ENCODE peak calls at places on chromosome 1, in eight cellular contexts. S is naive thymus-derived CD4-positive, alpha-beta T cell; B is esophagus squamous epithelium; H is keratinocyte; Z is astrocyte; F is thyroid gland; A is H9; N is sigmoid colon. E is an unnamed sample.

GRCh38 chr1:2342384-2343022 is 48.9 kb downstream of the MORN1 start:
- DNase-seq in Z (no peak), B (no peak), F (no peak), N (no peak), A (no peak), H (no peak), S (no peak), E (no peak)

GRCh38 chr1:181482521-181483083 is 715 bp upstream of the CACNA1E start:
- DNase-seq in H (no peak), A (peak; percentile 74), N (no peak), B (no peak), F (peak; percentile 49), Z (no peak), S (no peak), E (peak; percentile 71)

GRCh38 chr1:161706116-161706482 is 930 bp upstream of the FCRLA start:
- DNase-seq in H (no peak), B (no peak), S (no peak), F (no peak), Z (peak; percentile 72), N (no peak), A (no peak), E (no peak)

GRCh38 chr1:228061411-228062084 is 21.0 kb upstream of the ARF1 start:
- DNase-seq in H (no peak), S (no peak), N (peak; percentile 49), B (no peak), A (no peak), F (no peak), Z (no peak), E (no peak)

GRCh38 chr1:18239671-18240070 is 132.1 kb downstream of the IGSF21 start:
- DNase-seq in S (no peak), B (no peak), N (no peak), F (peak; percentile 4), Z (no peak), H (no peak), A (no peak), E (no peak)

GRCh38 chr1:48678684-48679083 is 98.0 kb downstream of the BEND5 start:
- DNase-seq in Z (no peak), B (no peak), A (no peak), N (no peak), H (no peak), S (no peak), F (no peak), E (no peak)

GRCh38 chr1:119204169-119204568 is 63.7 kb upstream of the WARS2 start:
- DNase-seq in B (no peak), H (no peak), F (no peak), S (no peak), Z (no peak), A (no peak), N (no peak), E (no peak)

GRCh38 chr1:182249201-182249676 is 142.4 kb downstream of the GLUL start:
- DNase-seq in H (no peak), S (no peak), N (no peak), F (peak; percentile 28), A (no peak), Z (no peak), B (no peak), E (no peak)

GRCh38 chr1:11211461-11211860 is 22.3 kb downstream of the ANGPTL7 start:
- DNase-seq in F (no peak), H (no peak), S (no peak), A (no peak), N (no peak), B (no peak), Z (no peak), E (no peak)

GRCh38 chr1:11204396-11205190 is 15.4 kb downstream of the ANGPTL7 start:
- DNase-seq in N (no peak), Z (no peak), S (no peak), A (no peak), F (no peak), H (no peak), B (no peak), E (no peak)

GRCh38 chr1:11211925-11212587 is 22.9 kb downstream of the ANGPTL7 start:
- DNase-seq in N (no peak), B (no peak), F (no peak), H (no peak), A (no peak), Z (no peak), S (no peak), E (peak; percentile 15)

DNA sequence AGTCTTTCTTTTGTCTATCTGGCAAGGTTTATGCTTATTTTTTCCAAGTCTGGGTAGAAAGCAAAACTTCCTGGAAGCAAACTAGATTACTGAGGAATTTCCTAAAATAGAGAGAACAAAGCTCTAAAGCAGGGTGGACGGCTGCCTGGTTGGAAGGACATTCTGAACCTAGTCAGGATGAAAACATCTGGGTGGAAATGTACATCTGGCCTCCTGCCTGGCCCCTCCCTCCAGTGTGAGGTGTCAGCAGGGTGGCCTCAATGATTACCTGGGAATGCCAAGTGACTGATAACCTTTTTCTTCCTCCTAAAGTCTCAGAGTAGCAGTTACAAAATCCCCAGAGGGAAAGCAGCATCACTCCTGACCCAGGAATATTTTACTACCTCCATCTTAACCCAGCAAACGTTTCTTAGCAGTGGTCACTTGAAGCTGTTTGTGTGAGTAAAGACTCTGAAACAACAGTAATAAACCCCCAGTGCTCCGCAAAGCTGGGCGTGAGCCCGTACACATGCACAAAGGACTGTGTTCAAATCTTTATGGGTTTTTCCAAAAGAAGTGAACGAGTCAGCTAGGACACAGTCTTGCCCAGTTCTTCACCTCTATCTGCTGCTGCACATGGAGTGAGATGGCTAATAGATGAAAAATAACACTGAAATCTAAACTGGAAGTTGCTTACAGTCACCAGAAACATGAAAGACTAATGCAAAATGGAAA is 18.9 kb downstream of the ANGPTL7 start:
- DNase-seq in F (peak; percentile 18), A (no peak), Z (no peak), S (no peak), N (peak; percentile 82), H (no peak), B (no peak), E (no peak)
- H3K27ac ChIP-seq in F (no peak overlapping the region), A (no peak overlapping the region), Z (no peak overlapping the region), S (no peak overlapping the region), N (peak overlapping the region; percentile 2), H (no peak overlapping the region), B (no peak overlapping the region), E (no peak overlapping the region)

DNA sequence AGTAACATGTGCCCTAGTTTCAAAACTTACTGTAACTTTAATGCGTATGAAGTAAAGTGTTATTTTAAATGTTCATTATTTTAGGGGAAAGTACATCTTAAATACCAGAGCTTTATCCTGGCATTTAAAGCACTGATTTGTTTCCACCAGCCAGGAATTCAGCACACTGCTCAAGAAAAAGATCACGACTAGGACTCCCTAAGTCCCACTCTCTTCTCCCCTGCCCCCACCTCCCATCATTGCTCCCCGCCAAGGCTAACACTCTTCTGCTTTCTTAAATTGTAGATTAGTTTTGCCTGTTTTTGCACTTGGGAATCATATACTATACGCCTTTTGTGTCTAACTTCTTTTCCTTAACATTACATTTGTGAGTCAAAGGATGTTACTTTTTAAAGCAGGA is 37.5 kb upstream of the C1orf105 start:
- DNase-seq in A (no peak), S (no peak), B (no peak), Z (no peak), H (no peak), N (no peak), F (no peak), E (no peak)
- H3K27ac ChIP-seq in A (no peak overlapping the region), S (no peak overlapping the region), B (no peak overlapping the region), Z (peak overlapping the region; percentile 78), H (no peak overlapping the region), N (peak overlapping the region; percentile 76), F (no peak overlapping the region), E (no peak overlapping the region)

GRCh38 chr1:226639631-226640061 is 91.1 kb downstream of the STUM start:
- DNase-seq in Z (no peak), S (no peak), H (no peak), A (no peak), F (no peak), N (peak; percentile 65), B (no peak), E (no peak)

GRCh38 chr1:226640737-226641136 is 92.2 kb downstream of the STUM start:
- DNase-seq in B (no peak), F (no peak), N (peak; percentile 63), A (no peak), H (no peak), Z (no peak), S (no peak), E (no peak)

GRCh38 chr1:226641671-226642231 is 93.2 kb downstream of the STUM start:
- DNase-seq in H (no peak), B (no peak), F (no peak), S (no peak), N (peak; percentile 58), A (no peak), Z (no peak), E (no peak)

GRCh38 chr1:226638608-226639007 is 90.0 kb downstream of the STUM start:
- DNase-seq in H (no peak), A (no peak), F (no peak), N (peak; percentile 73), Z (no peak), B (no peak), S (no peak), E (no peak)

DNA sequence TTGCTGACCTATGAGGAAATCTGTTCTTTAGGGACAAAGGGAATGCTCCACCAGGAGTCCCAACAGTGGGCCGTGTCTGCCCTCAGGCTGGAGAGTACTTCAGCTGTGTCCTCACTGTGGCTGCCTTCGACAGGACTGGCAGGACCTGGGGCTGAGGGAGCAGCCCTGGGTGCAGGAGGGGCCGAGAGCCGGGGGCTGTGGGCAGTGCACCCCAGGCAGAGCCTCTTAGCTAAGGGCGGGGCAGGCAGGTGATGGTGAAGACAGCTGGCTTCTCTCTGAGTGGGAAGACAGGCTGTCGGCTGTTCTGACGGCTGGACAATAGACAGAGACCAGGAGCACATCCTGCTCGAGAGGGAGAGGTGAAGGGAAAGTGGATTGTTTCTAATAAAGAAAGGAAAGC is 91.7 kb downstream of the STUM start:
- DNase-seq in B (no peak), A (no peak), N (peak; percentile 80), S (no peak), Z (no peak), F (no peak), H (no peak), E (no peak)
- H3K27ac ChIP-seq in B (peak overlapping the region; percentile 67), A (no peak overlapping the region), N (peak overlapping the region; percentile 82), S (no peak overlapping the region), Z (no peak overlapping the region), F (no peak overlapping the region), H (no peak overlapping the region), E (peak overlapping the region; percentile 16)

GRCh38 chr1:66275601-66276023 is 258.3 kb upstream of the SGIP1 start:
- DNase-seq in H (no peak), B (no peak), Z (no peak), A (no peak), N (no peak), S (no peak), F (no peak), E (peak; percentile 14)

GRCh38 chr1:66275083-66275482 is 258.9 kb upstream of the SGIP1 start:
- DNase-seq in B (no peak), H (no peak), A (no peak), N (no peak), F (no peak), Z (no peak), S (peak; percentile 47), E (no peak)

GRCh38 chr1:66276229-66276628 is 257.7 kb upstream of the SGIP1 start:
- DNase-seq in Z (no peak), F (no peak), B (no peak), N (no peak), H (no peak), S (peak; percentile 30), A (no peak), E (no peak)

GRCh38 chr1:66273674-66274073 is 260.3 kb upstream of the SGIP1 start:
- DNase-seq in F (no peak), Z (no peak), A (no peak), N (no peak), H (no peak), S (no peak), B (no peak), E (no peak)

DNA sequence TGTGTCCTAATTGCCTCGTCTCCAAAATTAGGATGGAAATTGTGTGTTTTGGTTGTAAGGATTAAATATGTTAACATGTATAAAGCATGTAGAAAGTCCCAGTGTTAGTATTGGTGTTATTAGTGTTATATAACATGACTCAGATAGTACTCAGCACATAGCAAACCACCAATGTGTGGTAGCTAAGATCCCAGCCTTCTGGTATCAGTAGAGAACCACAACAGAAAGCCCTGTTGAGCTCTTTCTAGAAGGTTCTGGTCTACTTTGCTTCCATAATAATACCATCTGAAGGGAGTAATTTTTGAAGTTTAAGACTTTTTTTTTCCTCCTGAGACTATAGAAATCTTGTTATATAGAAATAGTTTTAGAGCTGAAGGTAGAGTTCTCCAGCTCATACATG is 259.3 kb upstream of the SGIP1 start:
- DNase-seq in Z (peak; percentile 47), F (no peak), S (no peak), H (no peak), N (no peak), A (no peak), B (no peak), E (no peak)
- H3K27ac ChIP-seq in Z (no peak overlapping the region), F (no peak overlapping the region), S (peak overlapping the region; percentile 60), H (no peak overlapping the region), N (no peak overlapping the region), A (no peak overlapping the region), B (peak overlapping the region; percentile 41), E (peak overlapping the region; percentile 83)

E was measured in caudate nucleus.